ENCODE peak calls at places on chromosomes 4 and X, in eight cellular contexts. O is transverse colon; V is type B pancreatic cell; Y is B cell; K is fibroblast of lung; W is NCI-H1105; J is GM06990; A is activated CD4-positive, alpha-beta T cell treated with anti-CD3 and anti-CD28 coated beads for 48 hours. H is an unnamed sample.

GRCh38 chr4:87949961-87950360 is 25.6 kb upstream of the SPP1 start:
- DNase-seq in A (no peak), Y (no peak), V (no peak), K (peak), J (no peak), O (no peak), W (no peak), H (no peak)

GRCh38 chr4:120977435-120977997 is 55.0 kb upstream of the PRDM5 start:
- DNase-seq in J (no peak), W (no peak), V (no peak), O (peak), Y (no peak), K (peak), A (peak), H (peak)

GRCh38 chr4:159279084-159279483 is 176.2 kb downstream of the RAPGEF2 start:
- DNase-seq in A (no peak), K (no peak), J (no peak), O (no peak), V (no peak), Y (no peak), W (no peak), H (no peak)

GRCh38 chr4:186952709-186953108 is 229.1 kb upstream of the FAT1 start:
- DNase-seq in J (no peak), O (no peak), Y (no peak), K (no peak), W (no peak), A (no peak), V (no peak), H (no peak)

GRCh38 chr4:139736661-139737060 is 71.0 kb downstream of the MGST2 start:
- DNase-seq in K (peak), A (no peak), J (no peak), V (no peak), Y (no peak), O (no peak), W (no peak), H (no peak)

GRCh38 chr4:24781999-24782745 is 13.2 kb upstream of the SOD3 start:
- DNase-seq in Y (no peak), K (peak), J (no peak), O (no peak), V (no peak), A (no peak), W (no peak), H (peak)

GRCh38 chr4:32207456-32207855 is 1487.3 kb downstream of the PCDH7 start:
- DNase-seq in W (no peak), K (no peak), O (no peak), J (no peak), V (no peak), Y (no peak), A (no peak), H (no peak)

GRCh38 chr4:85909851-85910250 is 434.9 kb downstream of the ARHGAP24 start:
- DNase-seq in J (no peak), O (no peak), A (no peak), Y (no peak), W (no peak), K (no peak), V (no peak), H (no peak)

GRCh38 chr4:98786866-98787265 is 128.5 kb upstream of the TSPAN5 start:
- DNase-seq in J (no peak), K (peak), W (no peak), O (no peak), V (no peak), Y (no peak), A (no peak), H (no peak)

GRCh38 chrX:39899059-39899458 is 198.7 kb downstream of the BCOR start:
- DNase-seq in A (no peak), K (no peak), V (no peak), W (no peak), Y (no peak), J (no peak), O (no peak), H (no peak)

GRCh38 chr4:76831475-76832390 is 66.2 kb downstream of the SOWAHB start:
- DNase-seq in K (peak), O (no peak), W (no peak), Y (no peak), A (no peak), J (no peak), V (no peak), H (no peak)

GRCh38 chr4:3847211-3847940 is 81.2 kb downstream of the ADRA2C start:
- DNase-seq in O (no peak), W (no peak), V (no peak), Y (no peak), A (no peak), K (no peak), J (no peak), H (no peak)

GRCh38 chr4:74660866-74661265 is 133.5 kb downstream of the BTC start:
- DNase-seq in J (no peak), Y (no peak), K (no peak), W (no peak), A (no peak), V (no peak), O (no peak), H (no peak)

GRCh38 chr4:2716236-2716635 is 39.9 kb downstream of the TNIP2 start:
- DNase-seq in O (no peak), J (no peak), W (no peak), V (no peak), K (no peak), Y (no peak), A (no peak), H (no peak)

GRCh38 chr4:74376888-74377483 is 12.0 kb downstream of the EREG start:
- DNase-seq in O (no peak), J (no peak), Y (peak), V (no peak), K (peak), W (peak), A (no peak), H (peak)

GRCh38 chrX:95076449-95076848 is 1402.4 kb downstream of the FAM133A start:
- DNase-seq in W (peak), J (no peak), V (no peak), A (peak), O (no peak), Y (no peak), K (no peak), H (peak)

GRCh38 chr4:90227177-90227576 is 100.0 kb downstream of the CCSER1 start:
- DNase-seq in J (no peak), V (no peak), W (no peak), O (no peak), Y (no peak), K (no peak), A (no peak), H (no peak)

GRCh38 chr4:23163649-23164436 is 471.1 kb downstream of the GBA3 start:
- DNase-seq in O (no peak), W (no peak), A (no peak), V (no peak), J (no peak), K (peak), Y (no peak), H (no peak)

GRCh38 chr4:139682309-139683210 is 16.9 kb downstream of the MGST2 start:
- DNase-seq in K (peak), V (no peak), J (no peak), A (no peak), O (no peak), Y (no peak), W (no peak), H (no peak)

GRCh38 chr4:169658970-169659735 is 38.8 kb downstream of the CLCN3 start:
- DNase-seq in K (no peak), J (no peak), W (no peak), Y (no peak), A (no peak), O (no peak), V (no peak), H (no peak)

GRCh38 chr4:10584042-10584441 is 100.5 kb downstream of the CLNK start:
- DNase-seq in W (no peak), J (no peak), A (no peak), K (peak), O (peak), V (no peak), Y (no peak), H (no peak)

GRCh38 chrX:30798810-30799209 is 90.2 kb downstream of the TAB3 start:
- DNase-seq in J (no peak), Y (no peak), A (no peak), W (no peak), O (no peak), K (no peak), V (no peak), H (no peak)

GRCh38 chrX:40083120-40083978 is 14.4 kb downstream of the BCOR start:
- DNase-seq in A (peak), Y (peak), V (no peak), K (no peak), O (no peak), W (no peak), J (no peak), H (no peak)